ENCODE peak calls at places on chromosomes 11 and 22, in five cellular contexts. V is activated CD4-positive, alpha-beta T cell treated with anti-CD3 and anti-CD28 coated beads, Interleukin-2, amount 50 U/mL, for 1 hour; H is T-helper 2 cell; F is anterior cingulate cortex; W is activated CD4-positive, CD25-positive, alpha-beta regulatory T cell treated with anti-CD3 and anti-CD28 coated beads, Interleukin-2, amount 50 U/mL, for 16 hours. L is an unnamed sample.

GRCh38 chr11:33375688-33376311 is 118.6 kb downstream of the HIPK3 start:
- DNase-seq in V (no peak), H (no peak), F (no peak), W (no peak), L (peak)

GRCh38 chr11:128904872-128905344 is 13.8 kb downstream of the KCNJ5 start:
- DNase-seq in V (no peak), H (no peak), F (no peak), W (no peak), L (no peak)

GRCh38 chr11:746289-747175 is 732 bp upstream of the TALDO1 start:
- DNase-seq in V (peak), H (no peak), F (peak), W (no peak), L (peak)

GRCh38 chr11:15291885-15292284 is 177.2 kb downstream of the INSC start:
- DNase-seq in V (no peak), H (no peak), F (no peak), W (no peak), L (peak)

GRCh38 chr22:50584106-50585096 is 1.8 kb upstream of the CHKB start:
- DNase-seq in V (no peak), H (no peak), F (no peak), W (no peak), L (no peak)

GRCh38 chr11:74681686-74682651 is 49.3 kb downstream of the CHRDL2 start:
- DNase-seq in V (no peak), H (no peak), F (peak), W (no peak), L (peak)

GRCh38 chr11:28619870-28620540 is 511.8 kb downstream of the METTL15 start:
- DNase-seq in V (no peak), H (no peak), F (no peak), W (no peak), L (no peak)

GRCh38 chr11:110857885-110858555 is 145.8 kb upstream of the ARHGAP20 start:
- DNase-seq in V (no peak), H (no peak), F (no peak), W (no peak), L (no peak)

GRCh38 chr11:109986488-109986887 is 106.7 kb upstream of the ZC3H12C start:
- DNase-seq in V (no peak), H (no peak), F (no peak), W (no peak), L (no peak)

GRCh38 chr22:23068096-23068831 is 2.1 kb upstream of the GNAZ start:
- DNase-seq in V (no peak), H (no peak), F (no peak), W (no peak), L (no peak)

GRCh38 chr11:33701831-33702230 is 1.2 kb upstream of the C11orf91 start:
- DNase-seq in V (no peak), H (no peak), F (peak), W (no peak), L (peak)

GRCh38 chr11:59380263-59381059 is 21.8 kb downstream of the OR5AN1 start:
- DNase-seq in V (no peak), H (no peak), F (no peak), W (no peak), L (no peak)

GRCh38 chr11:92453055-92453454 is 228.4 kb downstream of the FAT3 start:
- DNase-seq in V (no peak), H (no peak), F (no peak), W (no peak), L (no peak)

GRCh38 chr11:12629601-12630313 is 44.5 kb upstream of the TEAD1 start:
- DNase-seq in V (no peak), H (no peak), F (no peak), W (no peak), L (no peak)

GRCh38 chr11:17498058-17498457 is 21.4 kb upstream of the ABCC8 start:
- DNase-seq in V (no peak), H (no peak), F (no peak), W (no peak), L (no peak)

GRCh38 chr11:61635787-61636186 is 44.4 kb upstream of the DAGLA start:
- DNase-seq in V (no peak), H (no peak), F (no peak), W (no peak), L (no peak)

GRCh38 chr11:76162336-76163288 is 43.7 kb downstream of the WNT11 start:
- DNase-seq in V (no peak), H (no peak), F (no peak), W (no peak), L (no peak)

GRCh38 chr11:104451193-104451592 is 287.2 kb upstream of the PDGFD start:
- DNase-seq in V (no peak), H (no peak), F (no peak), W (no peak), L (no peak)

GRCh38 chr11:9330387-9331384 is 16.3 kb upstream of the TMEM41B start:
- DNase-seq in V (no peak), H (no peak), F (no peak), W (no peak), L (no peak)

GRCh38 chr11:93712678-93713077 is 28.6 kb downstream of the TAF1D start:
- DNase-seq in V (no peak), H (no peak), F (no peak), W (no peak), L (no peak)

GRCh38 chr11:93623179-93623578 is 38.3 kb upstream of the CEP295 start:
- DNase-seq in V (no peak), H (no peak), F (no peak), W (no peak), L (no peak)

GRCh38 chr11:30635401-30635989 is 49.3 kb upstream of the MPPED2 start:
- DNase-seq in V (no peak), H (no peak), F (peak), W (no peak), L (peak)

GRCh38 chr22:40183029-40183581 is 5.4 kb downstream of the TNRC6B start:
- DNase-seq in V (no peak), H (no peak), F (no peak), W (no peak), L (no peak)

GRCh38 chr11:70268526-70268925 is 2.0 kb upstream of the PPFIA1 start:
- DNase-seq in V (no peak), H (no peak), F (no peak), W (no peak), L (no peak)

GRCh38 chr22:38755155-38755910 is 465 bp downstream of the SUN2 start:
- DNase-seq in V (peak), H (peak), F (peak), W (no peak), L (peak)

GRCh38 chr11:112852141-112852853 is 108.9 kb upstream of the NCAM1 start:
- DNase-seq in V (no peak), H (no peak), F (no peak), W (no peak), L (no peak)

L was measured in midbrain.